ENCODE peak calls at places on chromosomes 13 and 19, in nine cellular contexts. R is pancreas; Z is effector memory CD4-positive, alpha-beta T cell; I is heart right ventricle; X is CD8-positive, alpha-beta T cell; U is GM23248; L is heart left ventricle; A is A673; Y is stomach. H is an unnamed sample.
A peak's percentile ranks its signal among the peaks of the same experiment; 100 is the strongest.

GRCh38 chr19:17385878-17386611 is 8.0 kb downstream of the CCDC194 start:
- DNase-seq in Y (peak; percentile 65), L (peak; percentile 83), Z (peak; percentile 28), X (peak; percentile 65), I (peak; percentile 67), R (peak; percentile 22), U (peak; percentile 66), A (peak; percentile 82), H (peak; percentile 92)

GRCh38 chr19:43711751-43712355 is 4.0 kb upstream of the IRGC start:
- DNase-seq in L (no peak), X (no peak), Y (no peak), A (no peak), Z (no peak), R (no peak), I (no peak), U (no peak), H (no peak)

GRCh38 chr13:53028637-53029121 is at the start of gene OLFM4:
- DNase-seq in U (no peak), Z (no peak), R (no peak), X (no peak), A (no peak), Y (no peak), I (no peak), L (no peak), H (peak; percentile 32)

GRCh38 chr13:113397606-113398425 is 33.9 kb upstream of the GRTP1 start:
- DNase-seq in U (no peak), I (no peak), Z (no peak), X (no peak), R (no peak), L (no peak), Y (no peak), A (no peak), H (no peak)

GRCh38 chr19:55688422-55689218 is 13.6 kb downstream of the EPN1 start:
- DNase-seq in Z (no peak), R (no peak), Y (peak; percentile 78), I (no peak), X (no peak), A (no peak), L (no peak), U (no peak), H (no peak)

GRCh38 chr13:84651288-84651687 is 769.0 kb upstream of the SLITRK1 start:
- DNase-seq in R (peak; percentile 5), X (no peak), Y (no peak), Z (no peak), U (peak; percentile 65), A (peak; percentile 37), L (no peak), I (peak; percentile 24), H (no peak)

GRCh38 chr13:27634791-27635190 is 13.1 kb downstream of the POLR1D start:
- DNase-seq in L (no peak), Z (no peak), X (no peak), A (no peak), Y (no peak), I (no peak), R (no peak), U (no peak), H (no peak)

GRCh38 chr13:82905071-82905470 is 977.2 kb downstream of the SLITRK1 start:
- DNase-seq in Z (no peak), Y (no peak), I (no peak), U (no peak), A (no peak), R (no peak), X (no peak), L (no peak), H (no peak)

GRCh38 chr19:32916969-32917611 is 47.5 kb upstream of the SLC7A9 start:
- DNase-seq in I (no peak), X (no peak), L (no peak), Z (no peak), R (no peak), Y (no peak), A (no peak), U (no peak), H (peak; percentile 8)

GRCh38 chr13:97285221-97285955 is 63.3 kb downstream of the MBNL2 start:
- DNase-seq in Y (no peak), R (no peak), Z (no peak), I (no peak), X (no peak), U (no peak), L (no peak), A (no peak), H (no peak)

GRCh38 chr13:46964789-46965527 is 68.1 kb upstream of the HTR2A start:
- DNase-seq in L (no peak), X (no peak), Y (no peak), R (no peak), U (peak; percentile 90), I (no peak), Z (no peak), A (no peak), H (no peak)

GRCh38 chr13:26011996-26012688 is 39.7 kb downstream of the SHISA2 start:
- DNase-seq in I (no peak), X (peak; percentile 77), Y (no peak), U (peak; percentile 27), Z (peak; percentile 57), A (peak; percentile 25), R (no peak), L (peak; percentile 68), H (peak; percentile 57)

GRCh38 chr19:48815870-48816501 is 5.2 kb upstream of the BCAT2 start:
- DNase-seq in U (no peak), A (no peak), Y (peak; percentile 62), X (no peak), L (no peak), R (peak; percentile 80), I (no peak), Z (no peak), H (peak; percentile 63)

GRCh38 chr13:27007166-27007565 is 164.4 kb downstream of the USP12 start:
- DNase-seq in I (no peak), A (no peak), Y (no peak), X (no peak), U (no peak), Z (no peak), L (no peak), R (no peak), H (peak; percentile 33)

GRCh38 chr19:17333611-17334413 is 843 bp downstream of the ANO8 start:
- DNase-seq in I (no peak), Z (peak; percentile 61), U (peak; percentile 91), R (no peak), Y (peak; percentile 64), A (peak; percentile 76), X (peak; percentile 68), L (no peak), H (peak; percentile 74)

GRCh38 chr19:54307389-54307788 is 5.6 kb downstream of the LILRA5 start:
- DNase-seq in X (no peak), U (no peak), I (no peak), Z (no peak), L (no peak), R (no peak), Y (peak; percentile 16), A (no peak), H (no peak)

GRCh38 chr19:23547816-23548430 is 139.1 kb downstream of the ZNF675 start:
- DNase-seq in R (no peak), L (no peak), X (no peak), I (no peak), U (no peak), Y (no peak), A (no peak), Z (no peak), H (peak; percentile 1)

GRCh38 chr13:77267362-77267761 is 59.5 kb downstream of the MYCBP2 start:
- DNase-seq in A (no peak), L (no peak), I (no peak), R (no peak), Z (no peak), X (no peak), Y (no peak), U (peak; percentile 75), H (no peak)

GRCh38 chr13:33179463-33179862 is 106.1 kb downstream of the STARD13 start:
- DNase-seq in A (no peak), Y (no peak), L (no peak), I (no peak), X (no peak), Z (no peak), U (no peak), R (no peak), H (peak; percentile 32)
- H3K4me1 ChIP-seq in A (peaks cover 94% of the 10 kb centered on the region), Y (peaks cover 6% of the 10 kb centered on the region), L (peaks cover 18% of the 10 kb centered on the region), I (peaks cover 7% of the 10 kb centered on the region), X (no peaks in the 10 kb centered on the region), Z (no peaks in the 10 kb centered on the region), U (peaks cover 36% of the 10 kb centered on the region), R (peaks cover 67% of the 10 kb centered on the region), H (peaks cover 18% of the 10 kb centered on the region)

DNA sequence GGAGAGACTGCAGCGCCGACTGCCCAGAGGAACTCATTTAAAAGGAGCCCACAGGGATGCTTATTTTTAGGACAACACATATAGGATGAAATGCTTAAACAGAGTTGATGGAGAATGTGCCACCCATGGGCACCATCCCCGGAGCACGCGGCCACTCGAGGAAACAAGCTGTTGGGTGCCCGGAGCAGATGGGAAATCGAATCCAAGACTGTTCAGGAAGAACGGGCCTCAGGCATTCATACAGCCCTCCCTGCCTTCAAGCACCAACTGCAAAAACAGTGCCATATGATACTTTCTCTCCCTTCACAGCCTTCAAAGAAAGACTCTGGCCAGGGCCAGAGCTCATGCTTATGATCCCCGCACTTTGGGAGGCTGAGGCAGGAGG is 40.2 kb downstream of the RAB20 start:
- DNase-seq in I (no peak), X (no peak), Y (no peak), U (peak; percentile 19), L (no peak), R (no peak), Z (no peak), A (no peak), H (no peak)
- H3K4me1 ChIP-seq in I (peaks cover 16% of the 10 kb centered on the region), X (peaks cover 20% of the 10 kb centered on the region), Y (peaks cover 45% of the 10 kb centered on the region), U (peaks cover 10% of the 10 kb centered on the region), L (peaks cover 42% of the 10 kb centered on the region), R (peaks cover 33% of the 10 kb centered on the region), Z (peaks cover 10% of the 10 kb centered on the region), A (no peaks in the 10 kb centered on the region), H (no peaks in the 10 kb centered on the region)

GRCh38 chr13:50914301-50914700 is 4.7 kb downstream of the RNASEH2B start:
- DNase-seq in R (no peak), U (peak; percentile 68), A (no peak), L (no peak), X (no peak), Z (no peak), I (no peak), Y (no peak), H (no peak)
- H3K4me1 ChIP-seq in R (peaks cover 27% of the 10 kb centered on the region), U (peaks cover 32% of the 10 kb centered on the region), A (peaks cover 19% of the 10 kb centered on the region), L (peaks cover 35% of the 10 kb centered on the region), X (peaks cover 61% of the 10 kb centered on the region), Z (peaks cover 33% of the 10 kb centered on the region), I (peaks cover 9% of the 10 kb centered on the region), Y (peaks cover 27% of the 10 kb centered on the region), H (peaks cover 30% of the 10 kb centered on the region)

GRCh38 chr13:38419312-38419873 is 69.7 kb downstream of the UFM1 start:
- DNase-seq in R (no peak), X (no peak), A (no peak), Y (no peak), I (no peak), U (no peak), Z (no peak), L (no peak), H (no peak)

GRCh38 chr13:38417727-38418126 is 68.1 kb downstream of the UFM1 start:
- DNase-seq in U (peak; percentile 49), R (no peak), X (no peak), I (no peak), Z (no peak), L (no peak), A (peak; percentile 83), Y (no peak), H (peak; percentile 60)

GRCh38 chr13:38415233-38415632 is 65.6 kb downstream of the UFM1 start:
- DNase-seq in U (no peak), Y (no peak), X (no peak), L (no peak), I (peak; percentile 23), R (no peak), A (no peak), Z (no peak), H (no peak)

GRCh38 chr13:38417241-38417640 is 67.6 kb downstream of the UFM1 start:
- DNase-seq in R (no peak), Z (no peak), I (no peak), Y (no peak), L (no peak), X (no peak), U (no peak), A (no peak), H (no peak)

GRCh38 chr13:38418286-38418685 is 68.6 kb downstream of the UFM1 start:
- DNase-seq in R (no peak), L (no peak), U (peak; percentile 40), A (no peak), Y (no peak), Z (no peak), I (no peak), X (no peak), H (no peak)
- H3K4me1 ChIP-seq in R (no peaks in the 10 kb centered on the region), L (no peaks in the 10 kb centered on the region), U (peaks cover 14% of the 10 kb centered on the region), A (peaks cover 2% of the 10 kb centered on the region), Y (no peaks in the 10 kb centered on the region), Z (no peaks in the 10 kb centered on the region), I (no peaks in the 10 kb centered on the region), X (no peaks in the 10 kb centered on the region), H (no peaks in the 10 kb centered on the region)